ENCODE peak calls at places on chromosomes 3 and 15, in six cellular contexts. J is GM23248, Z is PC-3, H is MM.1S, R is neural progenitor cell, D is GM23338. I is an unnamed sample.

GRCh38 chr3:9955067-9955502 is 2.9 kb upstream of the PRRT3 start:
- DNase-seq in H (no peak), D (peak; percentile 77), J (no peak), Z (no peak), R (no peak), I (no peak)

GRCh38 chr3:5058463-5058862 is 63.6 kb upstream of the ARL8B start:
- DNase-seq in H (no peak), D (no peak), J (peak; percentile 89), Z (peak; percentile 61), R (no peak), I (no peak)

GRCh38 chr3:72584262-72584661 is 264.0 kb downstream of the SHQ1 start:
- DNase-seq in D (no peak), R (no peak), H (no peak), Z (no peak), J (no peak), I (no peak)

GRCh38 chr3:157498374-157498773 is 4.8 kb downstream of the VEPH1 start:
- DNase-seq in H (no peak), D (no peak), R (no peak), J (no peak), Z (no peak), I (no peak)

GRCh38 chr15:41985236-41986160 is 13.1 kb upstream of the EHD4 start:
- DNase-seq in D (no peak), J (no peak), H (no peak), R (no peak), Z (no peak), I (no peak)

GRCh38 chr15:64642875-64643274 is 132.5 kb downstream of the RBPMS2 start:
- DNase-seq in R (no peak), D (no peak), J (no peak), Z (no peak), H (no peak), I (no peak)

GRCh38 chr15:57563416-57563815 is 28.3 kb upstream of the MYZAP start:
- DNase-seq in D (no peak), R (no peak), Z (no peak), H (no peak), J (no peak), I (no peak)

GRCh38 chr3:187066228-187066995 is 72.9 kb downstream of the RPL39L start:
- DNase-seq in Z (peak; percentile 42), D (peak; percentile 94), R (peak; percentile 61), H (peak; percentile 94), J (peak; percentile 40), I (peak; percentile 60)

GRCh38 chr3:32891365-32891764 is 60.1 kb upstream of the CCR4 start:
- DNase-seq in D (no peak), R (no peak), H (no peak), Z (no peak), J (no peak), I (no peak)

GRCh38 chr3:7484636-7485035 is 623.7 kb downstream of the GRM7 start:
- DNase-seq in J (no peak), H (no peak), Z (no peak), D (no peak), R (no peak), I (no peak)

GRCh38 chr3:73049319-73049718 is 12.1 kb upstream of the EBLN2 start:
- DNase-seq in J (no peak), D (no peak), R (no peak), H (no peak), Z (no peak), I (no peak)

GRCh38 chr15:36601497-36601932 is 22.1 kb downstream of the CDIN1 start:
- DNase-seq in D (no peak), R (no peak), Z (peak; percentile 28), J (peak; percentile 98), H (no peak), I (no peak)

GRCh38 chr3:111715911-111716523 is 120.9 kb upstream of the ZBED2 start:
- DNase-seq in D (peak; percentile 57), Z (peak; percentile 87), H (peak; percentile 30), R (peak; percentile 13), J (peak; percentile 43), I (peak; percentile 62)

GRCh38 chr3:14352002-14352627 is 50.3 kb upstream of the SLC6A6 start:
- DNase-seq in D (peak; percentile 73), R (no peak), J (peak; percentile 25), Z (peak; percentile 26), H (peak; percentile 28), I (no peak)

GRCh38 chr3:45612918-45613602 is 18.5 kb downstream of the LIMD1 start:
- DNase-seq in J (peak; percentile 49), D (no peak), Z (peak; percentile 70), R (no peak), H (peak; percentile 97), I (peak; percentile 77)

GRCh38 chr3:44058022-44058867 is 183.4 kb upstream of the TOPAZ1 start:
- DNase-seq in D (peak; percentile 8), Z (peak; percentile 67), J (peak; percentile 87), H (peak; percentile 16), R (no peak), I (peak; percentile 40)

GRCh38 chr3:107946700-107947099 is 144.1 kb downstream of the CD47 start:
- DNase-seq in R (no peak), D (no peak), J (no peak), H (no peak), Z (no peak), I (no peak)

GRCh38 chr3:8875831-8876230 is 87.4 kb downstream of the RAD18 start:
- DNase-seq in Z (no peak), D (no peak), H (no peak), J (peak; percentile 71), R (no peak), I (no peak)

GRCh38 chr3:169527539-169527938 is 136.0 kb downstream of the MECOM start:
- DNase-seq in Z (no peak), H (no peak), D (no peak), J (no peak), R (no peak), I (no peak)

GRCh38 chr15:58369261-58369699 is 62.5 kb upstream of the LIPC start:
- DNase-seq in R (no peak), H (no peak), J (peak; percentile 91), Z (peak; percentile 63), D (no peak), I (no peak)

GRCh38 chr3:13853978-13854296 is 25.9 kb downstream of the WNT7A start:
- DNase-seq in D (no peak), Z (peak; percentile 98), J (no peak), H (no peak), R (no peak), I (peak; percentile 81)

GRCh38 chr15:58495836-58496501 is 64.2 kb downstream of the LIPC start:
- DNase-seq in R (no peak), D (no peak), Z (no peak), J (no peak), H (no peak), I (no peak)

GRCh38 chr15:40283615-40284306 is 897 bp upstream of the ANKRD63 start:
- DNase-seq in J (no peak), D (peak; percentile 65), R (peak; percentile 53), H (no peak), Z (no peak), I (no peak)
- TF ChIP-seq EZH2 in J (no peak), D (peak; percentile 72), R (peak; percentile 57), H (no peak), Z (no peak), I (no peak)

GRCh38 chr3:160343132-160343531 is 55.9 kb downstream of the IFT80 start:
- DNase-seq in R (peak; percentile 9), D (peak; percentile 38), H (peak; percentile 40), J (peak; percentile 69), Z (peak; percentile 42), I (no peak)

DNA sequence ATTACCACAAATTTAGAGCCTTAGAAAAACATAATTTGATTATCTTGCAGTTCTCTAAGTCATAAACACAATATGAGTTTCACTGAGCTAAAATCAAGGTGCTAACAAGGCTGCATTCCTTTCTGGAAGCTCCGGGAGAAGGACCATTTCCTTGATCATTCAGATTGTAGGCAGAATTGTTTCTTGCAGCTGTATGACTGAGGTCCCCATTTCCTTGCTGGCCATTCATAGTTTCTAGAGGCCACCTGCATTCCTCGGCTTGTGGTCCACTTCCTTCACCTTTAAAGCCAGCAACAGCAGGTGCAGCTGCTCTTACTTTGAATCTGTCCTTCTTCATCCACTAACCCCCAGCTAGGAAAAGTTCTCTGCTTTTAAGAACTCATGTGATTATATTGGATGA is 58.7 kb downstream of the IFT80 start:
- DNase-seq in H (no peak), J (no peak), Z (no peak), R (no peak), D (peak; percentile 34), I (no peak)
- H3F3A ChIP-seq in H (no peaks in the 10 kb centered on the region), J (no peaks in the 10 kb centered on the region), Z (no peaks in the 10 kb centered on the region), R (no peaks in the 10 kb centered on the region), D (no peaks in the 10 kb centered on the region), I (no peaks in the 10 kb centered on the region)

GRCh38 chr15:93477721-93478120 is 388.7 kb upstream of the RGMA start:
- DNase-seq in Z (no peak), D (peak; percentile 13), H (no peak), R (peak; percentile 38), J (no peak), I (no peak)
- TF ChIP-seq EZH2 in Z (no peak), D (no peak), H (no peak), R (no peak), J (no peak), I (no peak)

GRCh38 chr15:55279746-55280351 is 9.8 kb downstream of the RAB27A start:
- DNase-seq in J (peak; percentile 96), Z (peak; percentile 74), R (no peak), D (no peak), H (peak; percentile 93), I (peak; percentile 30)
- H3F3A ChIP-seq in J (peaks cover 42% of the 10 kb centered on the region), Z (no peaks in the 10 kb centered on the region), R (no peaks in the 10 kb centered on the region), D (no peaks in the 10 kb centered on the region), H (peaks cover 65% of the 10 kb centered on the region), I (peaks cover 31% of the 10 kb centered on the region)

GRCh38 chr15:51093865-51094605 is 671 bp downstream of the TNFAIP8L3 start:
- DNase-seq in H (no peak), J (peak; percentile 61), R (peak; percentile 50), D (peak; percentile 63), Z (no peak), I (no peak)
- TF ChIP-seq EZH2 in H (no peak), J (no peak), R (peak; percentile 91), D (peak; percentile 64), Z (no peak), I (no peak)

DNA sequence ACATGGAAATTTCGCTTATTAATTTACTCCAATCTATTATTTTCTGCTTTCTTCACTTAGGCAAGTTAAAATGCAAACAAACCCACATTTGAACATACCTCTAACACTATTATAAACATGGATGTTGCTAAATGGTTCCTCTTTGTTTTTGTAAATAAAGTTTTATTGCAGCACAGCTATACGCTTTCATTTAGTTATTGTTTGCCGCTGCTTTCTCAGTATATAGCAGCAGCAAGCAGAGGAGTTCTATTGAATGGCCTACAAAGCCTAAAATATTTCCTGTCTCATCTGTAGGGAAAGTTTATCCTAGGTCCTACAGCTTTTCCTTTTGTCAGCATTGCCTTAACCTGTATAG is 7.9 kb upstream of the CHD2 start:
- DNase-seq in R (no peak), H (no peak), Z (no peak), J (no peak), D (no peak), I (no peak)
- H3F3A ChIP-seq in R (peaks cover 95% of the 10 kb centered on the region), H (peaks cover 18% of the 10 kb centered on the region), Z (no peaks in the 10 kb centered on the region), J (peaks cover 76% of the 10 kb centered on the region), D (no peaks in the 10 kb centered on the region), I (peaks cover 86% of the 10 kb centered on the region)

I was measured in PC-9.